ENCODE peak calls at places on chromosomes 3 and 15, in eight cellular contexts. R is left lung, F is hypothalamus, L is neural crest cell, U is T-helper 2 cell, E is HFF-Myc, T is PC-9, N is substantia nigra. V is an unnamed sample.

GRCh38 chr3:37761583-37761982 is 100.1 kb upstream of the CTDSPL start:
- DNase-seq in U (no peak), T (no peak), E (no peak), F (no peak), L (no peak), N (no peak), R (no peak), V (no peak)

GRCh38 chr15:74960286-74960685 is 3.7 kb upstream of the RPP25 start:
- DNase-seq in U (no peak), R (no peak), L (no peak), T (no peak), N (no peak), E (no peak), F (no peak), V (no peak)

GRCh38 chr3:12180218-12180617 is 21.5 kb upstream of the TIMP4 start:
- DNase-seq in N (no peak), R (peak), E (no peak), L (no peak), F (no peak), T (no peak), U (no peak), V (peak)

GRCh38 chr3:183488343-183488742 is 59.9 kb upstream of the MCF2L2 start:
- DNase-seq in L (no peak), E (no peak), R (no peak), F (no peak), N (no peak), T (no peak), U (no peak), V (no peak)

GRCh38 chr3:13319821-13320220 is 100.3 kb downstream of the NUP210 start:
- DNase-seq in L (no peak), U (no peak), T (no peak), F (no peak), E (no peak), N (no peak), R (no peak), V (no peak)

GRCh38 chr3:112984485-112984884 is 6.3 kb upstream of the GTPBP8 start:
- DNase-seq in L (no peak), R (no peak), U (no peak), T (no peak), N (no peak), E (no peak), F (no peak), V (no peak)

GRCh38 chr3:71062920-71063767 is 520.4 kb downstream of the FOXP1 start:
- DNase-seq in L (no peak), T (no peak), F (no peak), N (no peak), R (no peak), E (no peak), U (no peak), V (no peak)

GRCh38 chr15:68566377-68566954 is 12.3 kb upstream of the CORO2B start:
- DNase-seq in R (peak), N (no peak), E (no peak), U (no peak), L (no peak), F (no peak), T (no peak), V (no peak)

GRCh38 chr15:82739086-82739485 is 29.4 kb upstream of the AP3B2 start:
- DNase-seq in R (no peak), E (no peak), L (no peak), N (no peak), T (no peak), U (no peak), F (no peak), V (no peak)

GRCh38 chr3:27626596-27627118 is 95.5 kb downstream of the EOMES start:
- DNase-seq in N (no peak), R (no peak), T (no peak), L (no peak), E (no peak), U (no peak), F (no peak), V (no peak)

GRCh38 chr3:172844428-172844827 is 93.9 kb downstream of the ECT2 start:
- DNase-seq in U (no peak), N (no peak), E (no peak), L (no peak), F (no peak), T (no peak), R (no peak), V (no peak)

GRCh38 chr15:71844916-71845315 is 34.6 kb downstream of the NR2E3 start:
- DNase-seq in U (no peak), L (no peak), R (no peak), N (no peak), E (no peak), T (no peak), F (no peak), V (no peak)

GRCh38 chr3:142622447-142622846 is 26.3 kb downstream of the PLS1 start:
- DNase-seq in T (no peak), E (no peak), F (no peak), R (no peak), U (no peak), N (no peak), L (no peak), V (no peak)

GRCh38 chr3:57169106-57169505 is 4.0 kb upstream of the IL17RD start:
- DNase-seq in T (no peak), R (no peak), U (no peak), F (no peak), N (no peak), L (no peak), E (no peak), V (no peak)

GRCh38 chr15:31135523-31135922 is 34.0 kb upstream of the TRPM1 start:
- DNase-seq in T (no peak), F (no peak), U (no peak), E (no peak), N (no peak), R (no peak), L (no peak), V (no peak)

GRCh38 chr3:169100616-169101015 is 562.9 kb downstream of the MECOM start:
- DNase-seq in L (no peak), R (no peak), F (no peak), N (no peak), U (no peak), T (no peak), E (no peak), V (no peak)

GRCh38 chr3:134423153-134423552 is 48.9 kb upstream of the AMOTL2 start:
- DNase-seq in N (no peak), L (no peak), R (no peak), E (peak), T (no peak), F (peak), U (no peak), V (no peak)

GRCh38 chr15:38868326-38869114 is 303.9 kb upstream of the RASGRP1 start:
- DNase-seq in U (no peak), T (peak), F (no peak), N (no peak), L (no peak), R (no peak), E (no peak), V (no peak)

GRCh38 chr15:67968564-67969440 is 85.3 kb upstream of the PIAS1 start:
- DNase-seq in F (no peak), U (no peak), R (no peak), L (no peak), T (no peak), E (no peak), N (no peak), V (no peak)

GRCh38 chr3:185750015-185750414 is 74.8 kb downstream of the IGF2BP2 start:
- DNase-seq in R (no peak), T (no peak), E (no peak), F (no peak), N (no peak), L (no peak), U (no peak), V (no peak)

GRCh38 chr15:101288905-101289513 is 6.0 kb downstream of the SNRPA1 start:
- DNase-seq in E (no peak), R (no peak), N (no peak), T (peak), F (no peak), U (no peak), L (no peak), V (no peak)

GRCh38 chr3:123431007-123431657 is 17.8 kb downstream of the ADCY5 start:
- DNase-seq in U (no peak), F (no peak), T (no peak), R (no peak), E (no peak), N (no peak), L (no peak), V (no peak)

GRCh38 chr3:52065264-52065756 is 8.9 kb upstream of the DUSP7 start:
- DNase-seq in E (no peak), U (no peak), N (no peak), R (peak), F (no peak), L (no peak), T (no peak), V (no peak)

GRCh38 chr15:85475317-85475701 is 94.9 kb downstream of the AKAP13 start:
- DNase-seq in E (no peak), L (no peak), R (no peak), F (no peak), U (no peak), T (no peak), N (no peak), V (no peak)

GRCh38 chr15:76286231-76286879 is 24.9 kb downstream of the ETFA start:
- DNase-seq in U (no peak), E (no peak), L (no peak), N (no peak), T (no peak), R (no peak), F (no peak), V (no peak)

GRCh38 chr3:6418492-6418891 is 442.4 kb upstream of the GRM7 start:
- DNase-seq in T (no peak), E (no peak), F (no peak), U (no peak), L (no peak), N (no peak), R (no peak), V (no peak)

GRCh38 chr15:55254916-55255679 is 34.5 kb downstream of the RAB27A start:
- DNase-seq in U (no peak), R (no peak), L (no peak), F (no peak), E (no peak), T (no peak), N (no peak), V (no peak)

GRCh38 chr3:143977326-143978262 is 6.0 kb downstream of the DIPK2A start:
- DNase-seq in F (no peak), N (no peak), L (no peak), R (no peak), E (no peak), U (no peak), T (no peak), V (no peak)

GRCh38 chr15:88804257-88804656 is 1.0 kb downstream of the ACAN start:
- DNase-seq in T (no peak), L (no peak), U (no peak), F (no peak), N (no peak), R (no peak), E (no peak), V (no peak)

GRCh38 chr3:190855151-190855550 is 7.3 kb downstream of the GMNC start:
- DNase-seq in U (no peak), N (no peak), T (no peak), F (no peak), E (no peak), L (no peak), R (no peak), V (no peak)

GRCh38 chr15:63070681-63071129 is 28.2 kb downstream of the TPM1 start:
- DNase-seq in U (no peak), N (no peak), L (no peak), R (no peak), E (no peak), F (no peak), T (no peak), V (no peak)

GRCh38 chr15:64856429-64857145 is 14.9 kb downstream of the PLEKHO2 start:
- DNase-seq in R (no peak), L (peak), T (no peak), U (no peak), E (no peak), N (peak), F (peak), V (no peak)

GRCh38 chr3:178562869-178563232 is 26.6 kb downstream of the KCNMB2 start:
- DNase-seq in R (no peak), E (peak), T (no peak), U (no peak), F (no peak), N (no peak), L (no peak), V (no peak)

GRCh38 chr3:110656394-110656793 is 415.2 kb upstream of the NECTIN3 start:
- DNase-seq in N (no peak), L (no peak), F (no peak), U (no peak), R (no peak), E (no peak), T (no peak), V (no peak)

V was measured in pancreas.